ENCODE peak calls at places on chromosomes 4 and X, in eight cellular contexts. L is psoas muscle, M is AG09309, E is tibial artery, B is astrocyte of the spinal cord, Z is mammary epithelial cell, H is fibroblast of mammary gland, S is suprapubic skin. U is an unnamed sample.

GRCh38 chrX:153351981-153352380 is 18.0 kb downstream of the ZNF275 start:
- DNase-seq in Z (no peak), B (no peak), L (no peak), S (no peak), M (no peak), E (no peak), H (no peak), U (no peak)

GRCh38 chr4:159071178-159071968 is 31.5 kb upstream of the RAPGEF2 start:
- DNase-seq in Z (peak), B (peak), H (peak), S (no peak), M (no peak), L (no peak), E (no peak), U (no peak)

GRCh38 chr4:109942292-109942926 is 29.7 kb downstream of the EGF start:
- DNase-seq in S (no peak), M (no peak), E (no peak), B (no peak), H (peak), L (no peak), Z (no peak), U (no peak)

GRCh38 chr4:109118635-109119034 is 183.8 kb downstream of the COL25A1 start:
- DNase-seq in B (no peak), L (no peak), M (no peak), S (no peak), Z (no peak), E (no peak), H (no peak), U (no peak)

GRCh38 chrX:37776283-37776986 is 3.4 kb upstream of the CYBB start:
- DNase-seq in Z (no peak), L (no peak), M (no peak), S (no peak), E (no peak), H (no peak), B (no peak), U (no peak)

GRCh38 chr4:138958519-138958918 is 57.1 kb upstream of the NOCT start:
- DNase-seq in Z (no peak), S (no peak), E (no peak), M (no peak), L (no peak), B (no peak), H (no peak), U (no peak)

GRCh38 chr4:7289619-7290018 is 97.3 kb downstream of the SORCS2 start:
- DNase-seq in E (no peak), B (no peak), H (no peak), S (no peak), Z (no peak), L (no peak), M (no peak), U (no peak)

GRCh38 chr4:25930722-25931354 is 16.8 kb downstream of the SMIM20 start:
- DNase-seq in M (no peak), S (no peak), B (no peak), E (no peak), Z (no peak), L (no peak), H (no peak), U (no peak)

GRCh38 chr4:1832690-1833089 is 23.3 kb downstream of the LETM1 start:
- DNase-seq in E (no peak), H (peak), L (no peak), S (no peak), Z (no peak), B (no peak), M (no peak), U (no peak)

GRCh38 chrX:72609313-72609712 is 36.7 kb upstream of the HDAC8 start:
- DNase-seq in H (peak), L (no peak), M (no peak), Z (peak), B (peak), S (no peak), E (no peak), U (no peak)

GRCh38 chr4:122378711-122379110 is at the start of gene ADAD1:
- DNase-seq in E (no peak), H (no peak), Z (no peak), B (no peak), L (no peak), S (no peak), M (no peak), U (no peak)

GRCh38 chrX:119218198-119218597 is 17.9 kb upstream of the PGRMC1 start:
- DNase-seq in M (no peak), E (no peak), Z (no peak), B (no peak), L (no peak), S (no peak), H (peak), U (no peak)

GRCh38 chr4:128725405-128725804 is 84.1 kb upstream of the JADE1 start:
- DNase-seq in S (no peak), L (no peak), Z (no peak), M (no peak), B (no peak), E (no peak), H (no peak), U (peak)

GRCh38 chr4:38275331-38275821 is 315.2 kb downstream of the PTTG2 start:
- DNase-seq in S (no peak), M (no peak), L (no peak), Z (peak), B (no peak), H (no peak), E (no peak), U (no peak)

GRCh38 chr4:95985791-95986190 is 145.9 kb downstream of the PDHA2 start:
- DNase-seq in E (no peak), H (peak), B (no peak), Z (no peak), S (no peak), M (no peak), L (no peak), U (no peak)

GRCh38 chr4:1318488-1319213 is 28.4 kb upstream of the UVSSA start:
- DNase-seq in M (no peak), L (peak), E (no peak), Z (no peak), H (no peak), S (no peak), B (no peak), U (no peak)

GRCh38 chrX:79645749-79646148 is 278.6 kb upstream of the ITM2A start:
- DNase-seq in B (no peak), S (no peak), M (no peak), H (no peak), L (no peak), E (no peak), Z (no peak), U (no peak)

GRCh38 chr4:153260152-153260551 is 55.9 kb downstream of the TRIM2 start:
- DNase-seq in Z (no peak), L (no peak), S (no peak), H (no peak), M (no peak), B (no peak), E (no peak), U (no peak)
- H3K4me3 ChIP-seq in Z (no peak), L (no peak), S (no peak), H (no peak), M (no peak), B (no peak), E (no peak), U (no peak)

DNA sequence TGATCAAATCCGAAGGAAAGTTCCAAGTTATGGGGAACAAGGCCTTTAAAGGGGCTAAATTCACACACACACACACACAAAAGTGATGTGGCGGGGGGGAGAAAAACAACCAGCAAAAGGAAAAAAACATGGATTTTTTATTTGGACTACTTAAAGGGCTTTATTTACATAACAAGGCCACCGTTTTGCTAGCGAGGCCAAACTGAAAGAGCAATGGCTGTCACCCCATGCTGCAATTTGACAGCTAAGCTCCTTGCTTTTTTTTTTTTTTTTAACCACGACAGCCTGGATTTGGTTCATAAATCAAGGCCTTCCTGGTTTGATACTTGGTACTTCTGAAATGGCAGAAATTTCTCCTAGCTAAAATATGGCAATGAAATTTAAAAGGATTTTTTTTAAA is 99.6 kb upstream of the PTCHD1 start:
- DNase-seq in Z (no peak), H (no peak), M (no peak), S (no peak), L (no peak), E (no peak), B (no peak), U (no peak)
- H3K4me3 ChIP-seq in Z (no peak), H (no peak), M (no peak), S (no peak), L (no peak), E (no peak), B (no peak), U (no peak)

DNA sequence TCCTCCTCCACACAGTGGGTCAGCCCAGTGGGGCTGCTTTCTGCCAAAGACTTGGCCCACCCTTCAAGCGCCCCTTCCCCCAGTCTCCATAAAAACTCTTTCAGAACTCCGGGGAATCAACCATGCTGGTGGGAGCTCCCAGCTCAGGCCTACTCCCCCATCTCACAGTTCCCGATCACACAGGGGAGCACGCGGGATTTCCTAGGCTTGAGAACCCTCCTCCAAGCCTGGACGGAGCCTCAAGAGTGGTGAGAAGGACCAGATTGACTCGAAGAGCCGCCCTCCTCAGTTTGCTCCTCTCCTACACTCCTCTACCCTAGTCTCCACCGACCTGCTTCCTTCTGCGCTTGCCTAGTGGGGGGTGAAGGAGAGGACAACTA is 77.4 kb downstream of the RLIM start:
- DNase-seq in L (no peak), M (no peak), S (no peak), E (no peak), B (peak), H (peak), Z (no peak), U (no peak)
- H3K4me3 ChIP-seq in L (peak), M (peak), S (peak), E (peak), B (peak), H (peak), Z (no peak), U (peak)

GRCh38 chr4:76867880-76868655 is 29.9 kb downstream of the SOWAHB start:
- DNase-seq in H (no peak), S (no peak), L (no peak), Z (no peak), E (no peak), B (no peak), M (no peak), U (no peak)

GRCh38 chr4:76872556-76872955 is 25.4 kb downstream of the SOWAHB start:
- DNase-seq in M (no peak), H (no peak), B (peak), Z (no peak), S (no peak), E (no peak), L (no peak), U (no peak)

GRCh38 chr4:76866641-76867040 is 31.3 kb downstream of the SOWAHB start:
- DNase-seq in H (no peak), E (no peak), B (no peak), S (no peak), Z (no peak), L (no peak), M (no peak), U (no peak)

DNA sequence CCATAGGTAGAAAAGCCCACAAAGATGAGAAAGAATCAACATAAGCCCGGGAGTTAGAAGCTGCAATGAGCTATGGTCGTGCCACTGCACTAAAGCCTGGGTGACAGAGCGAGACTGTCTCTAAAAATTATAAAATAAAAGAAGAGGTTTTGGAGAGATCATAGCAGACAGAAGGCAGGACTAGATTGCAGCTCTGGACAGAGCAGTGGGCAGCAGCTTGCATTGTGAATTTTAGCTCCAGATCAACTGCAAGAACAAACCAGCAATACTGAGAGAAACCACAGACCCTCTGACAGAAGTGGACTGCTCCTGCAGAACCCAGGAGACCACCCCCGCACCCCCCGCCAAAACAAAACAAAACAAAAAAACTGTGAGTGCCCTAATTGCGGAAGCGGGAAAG is 30.6 kb downstream of the SOWAHB start:
- DNase-seq in E (no peak), M (no peak), S (no peak), Z (no peak), L (no peak), H (no peak), B (no peak), U (no peak)
- H3K4me3 ChIP-seq in E (no peak), M (no peak), S (no peak), Z (no peak), L (no peak), H (no peak), B (no peak), U (no peak)

GRCh38 chrX:65667157-65667502 is 324 bp upstream of the MSN start:
- DNase-seq in M (no peak), L (no peak), S (no peak), H (no peak), Z (no peak), E (no peak), B (no peak), U (no peak)
- H3K4me3 ChIP-seq in M (no peak), L (peak), S (peak), H (no peak), Z (no peak), E (peak), B (no peak), U (no peak)

GRCh38 chr4:154719087-154719486 is 24.7 kb upstream of the LRAT start:
- DNase-seq in Z (peak), H (peak), B (peak), L (no peak), E (no peak), M (peak), S (no peak), U (no peak)
- H3K4me3 ChIP-seq in Z (peak), H (no peak), B (no peak), L (no peak), E (no peak), M (no peak), S (no peak), U (no peak)

DNA sequence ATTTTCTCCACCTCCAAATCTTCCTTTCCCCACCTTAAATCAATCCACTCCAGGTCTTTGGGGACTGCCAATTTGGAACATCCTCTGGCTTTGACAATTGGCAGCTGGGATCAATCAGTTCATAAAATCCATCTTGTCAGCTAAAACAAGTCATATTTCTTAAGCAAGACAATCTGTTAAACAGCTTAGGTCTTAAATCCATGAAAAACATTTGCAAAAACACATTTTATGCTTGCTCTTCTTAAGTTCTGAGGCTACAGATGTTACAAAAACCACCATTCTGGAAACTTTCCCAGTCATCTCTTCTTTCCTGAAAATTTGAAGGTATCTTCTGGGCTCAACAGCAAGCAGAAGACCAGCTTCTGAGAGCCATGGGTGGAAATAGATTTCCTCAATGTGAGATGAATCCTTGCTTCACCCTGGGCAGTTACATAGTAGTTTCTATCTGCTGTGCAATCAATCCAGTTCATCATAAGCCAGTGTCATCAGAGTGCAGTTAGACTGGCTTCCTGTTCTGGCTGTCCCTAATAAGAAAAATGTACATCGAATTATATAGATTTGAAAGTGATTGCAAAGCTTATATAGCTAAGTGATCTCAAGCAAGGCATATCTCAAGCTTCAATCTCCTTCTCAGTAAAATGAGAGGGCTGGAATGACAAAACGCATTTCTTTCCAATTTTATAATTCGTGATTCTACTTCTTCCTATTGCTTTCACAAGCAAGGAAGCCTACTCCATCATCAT is 402.7 kb upstream of the INTU start:
- DNase-seq in H (no peak), M (no peak), L (no peak), Z (no peak), S (no peak), B (no peak), E (no peak), U (no peak)
- H3K4me3 ChIP-seq in H (no peak), M (no peak), L (no peak), Z (no peak), S (no peak), B (no peak), E (no peak), U (no peak)

DNA sequence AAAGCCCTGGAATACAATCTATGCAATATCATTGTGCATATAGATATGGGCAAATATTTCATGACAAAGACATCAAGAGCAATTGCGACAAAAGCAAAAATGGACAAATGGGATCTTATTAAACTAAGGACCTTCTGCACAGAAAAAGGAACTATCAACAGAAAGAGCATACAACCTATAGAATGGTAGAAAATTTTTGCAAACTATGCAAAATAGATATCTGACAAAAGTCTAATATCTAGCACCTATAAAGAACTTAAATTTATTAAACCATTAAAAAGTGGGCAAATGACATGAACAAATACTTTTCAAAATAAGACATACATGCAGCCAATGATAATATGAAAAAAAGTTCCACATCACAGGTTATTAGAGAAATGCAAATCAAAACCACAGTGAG is 312.9 kb downstream of the GLUD2 start:
- DNase-seq in S (no peak), L (no peak), B (no peak), E (no peak), Z (no peak), M (no peak), H (no peak), U (no peak)
- H3K4me3 ChIP-seq in S (no peak), L (no peak), B (no peak), E (no peak), Z (no peak), M (no peak), H (no peak), U (no peak)

U was measured in prostate gland.